ENCODE peak calls at places on chromosomes 13 and 19, in six cellular contexts. One of them, this sample, is unnamed.

GRCh38 chr19:53659292-53659691 is 27.5 kb downstream of the DPRX start:
- DNase-seq in hepatic stellate cell: no peak
- DNase-seq in NCI-H1417: no peak
- DNase-seq in stimulated activated naive CD4-positive, alpha-beta T cell: no peak
- DNase-seq in activated T-cell treated with anti-CD3 and anti-CD28 coated beads, Interleukin-2, amount 50 U/mL, for 72 hours: no peak
- DNase-seq in psoas muscle: no peak
- DNase-seq in this sample: no peak

GRCh38 chr13:74443623-74444022 is 309.4 kb upstream of the KLF12 start:
- DNase-seq in hepatic stellate cell: peak; percentile 30
- DNase-seq in NCI-H1417: no peak
- DNase-seq in stimulated activated naive CD4-positive, alpha-beta T cell: no peak
- DNase-seq in activated T-cell treated with anti-CD3 and anti-CD28 coated beads, Interleukin-2, amount 50 U/mL, for 72 hours: no peak
- DNase-seq in psoas muscle: no peak
- DNase-seq in this sample: no peak

GRCh38 chr19:14004619-14005380 is 1.3 kb downstream of the RFX1 start:
- DNase-seq in hepatic stellate cell: no peak
- DNase-seq in NCI-H1417: no peak
- DNase-seq in stimulated activated naive CD4-positive, alpha-beta T cell: no peak
- DNase-seq in activated T-cell treated with anti-CD3 and anti-CD28 coated beads, Interleukin-2, amount 50 U/mL, for 72 hours: no peak
- DNase-seq in psoas muscle: peak; percentile 58
- DNase-seq in this sample: no peak

GRCh38 chr13:111518161-111518791 is 197.8 kb downstream of the TEX29 start:
- DNase-seq in hepatic stellate cell: no peak
- DNase-seq in NCI-H1417: peak; percentile 62
- DNase-seq in stimulated activated naive CD4-positive, alpha-beta T cell: no peak
- DNase-seq in activated T-cell treated with anti-CD3 and anti-CD28 coated beads, Interleukin-2, amount 50 U/mL, for 72 hours: no peak
- DNase-seq in psoas muscle: no peak
- DNase-seq in this sample: no peak

GRCh38 chr13:107458269-107458668 is 757.1 kb downstream of the LIG4 start:
- DNase-seq in hepatic stellate cell: no peak
- DNase-seq in NCI-H1417: peak; percentile 52
- DNase-seq in stimulated activated naive CD4-positive, alpha-beta T cell: no peak
- DNase-seq in activated T-cell treated with anti-CD3 and anti-CD28 coated beads, Interleukin-2, amount 50 U/mL, for 72 hours: no peak
- DNase-seq in psoas muscle: no peak
- DNase-seq in this sample: no peak

GRCh38 chr19:1424182-1424955 is 13.8 kb upstream of the RPS15 start:
- DNase-seq in hepatic stellate cell: no peak
- DNase-seq in NCI-H1417: peak; percentile 39
- DNase-seq in stimulated activated naive CD4-positive, alpha-beta T cell: no peak
- DNase-seq in activated T-cell treated with anti-CD3 and anti-CD28 coated beads, Interleukin-2, amount 50 U/mL, for 72 hours: no peak
- DNase-seq in psoas muscle: no peak
- DNase-seq in this sample: no peak

GRCh38 chr13:26485288-26485687 is 72.2 kb upstream of the WASF3 start:
- DNase-seq in hepatic stellate cell: no peak
- DNase-seq in NCI-H1417: no peak
- DNase-seq in stimulated activated naive CD4-positive, alpha-beta T cell: no peak
- DNase-seq in activated T-cell treated with anti-CD3 and anti-CD28 coated beads, Interleukin-2, amount 50 U/mL, for 72 hours: no peak
- DNase-seq in psoas muscle: no peak
- DNase-seq in this sample: no peak

GRCh38 chr13:71625694-71626093 is 241.3 kb downstream of the DACH1 start:
- DNase-seq in hepatic stellate cell: no peak
- DNase-seq in NCI-H1417: no peak
- DNase-seq in stimulated activated naive CD4-positive, alpha-beta T cell: no peak
- DNase-seq in activated T-cell treated with anti-CD3 and anti-CD28 coated beads, Interleukin-2, amount 50 U/mL, for 72 hours: no peak
- DNase-seq in psoas muscle: no peak
- DNase-seq in this sample: no peak

GRCh38 chr19:38684078-38684861 is 36.8 kb downstream of the ACTN4 start:
- DNase-seq in hepatic stellate cell: peak; percentile 73
- DNase-seq in NCI-H1417: no peak
- DNase-seq in stimulated activated naive CD4-positive, alpha-beta T cell: no peak
- DNase-seq in activated T-cell treated with anti-CD3 and anti-CD28 coated beads, Interleukin-2, amount 50 U/mL, for 72 hours: peak; percentile 51
- DNase-seq in psoas muscle: peak; percentile 80
- DNase-seq in this sample: no peak

GRCh38 chr13:20127563-20128458 is 33.0 kb downstream of the GJA3 start:
- DNase-seq in hepatic stellate cell: peak; percentile 61
- DNase-seq in NCI-H1417: no peak
- DNase-seq in stimulated activated naive CD4-positive, alpha-beta T cell: peak; percentile 20
- DNase-seq in activated T-cell treated with anti-CD3 and anti-CD28 coated beads, Interleukin-2, amount 50 U/mL, for 72 hours: peak; percentile 65
- DNase-seq in psoas muscle: peak; percentile 72
- DNase-seq in this sample: peak; percentile 49

GRCh38 chr19:47275866-47276461 is 1.3 kb downstream of the INAFM1 start:
- DNase-seq in hepatic stellate cell: peak; percentile 55
- DNase-seq in NCI-H1417: peak; percentile 33
- DNase-seq in stimulated activated naive CD4-positive, alpha-beta T cell: no peak
- DNase-seq in activated T-cell treated with anti-CD3 and anti-CD28 coated beads, Interleukin-2, amount 50 U/mL, for 72 hours: no peak
- DNase-seq in psoas muscle: peak; percentile 77
- DNase-seq in this sample: no peak

GRCh38 chr19:45191324-45191845 is 12.8 kb downstream of the BLOC1S3 start:
- DNase-seq in hepatic stellate cell: no peak
- DNase-seq in NCI-H1417: no peak
- DNase-seq in stimulated activated naive CD4-positive, alpha-beta T cell: no peak
- DNase-seq in activated T-cell treated with anti-CD3 and anti-CD28 coated beads, Interleukin-2, amount 50 U/mL, for 72 hours: no peak
- DNase-seq in psoas muscle: no peak
- DNase-seq in this sample: no peak

GRCh38 chr13:30810261-30810701 is 74.9 kb downstream of the ALOX5AP start:
- DNase-seq in hepatic stellate cell: no peak
- DNase-seq in NCI-H1417: no peak
- DNase-seq in stimulated activated naive CD4-positive, alpha-beta T cell: no peak
- DNase-seq in activated T-cell treated with anti-CD3 and anti-CD28 coated beads, Interleukin-2, amount 50 U/mL, for 72 hours: no peak
- DNase-seq in psoas muscle: no peak
- DNase-seq in this sample: no peak

GRCh38 chr13:38053896-38054295 is 184.3 kb upstream of the TRPC4 start:
- DNase-seq in hepatic stellate cell: no peak
- DNase-seq in NCI-H1417: no peak
- DNase-seq in stimulated activated naive CD4-positive, alpha-beta T cell: no peak
- DNase-seq in activated T-cell treated with anti-CD3 and anti-CD28 coated beads, Interleukin-2, amount 50 U/mL, for 72 hours: no peak
- DNase-seq in psoas muscle: no peak
- DNase-seq in this sample: no peak

GRCh38 chr19:42092350-42092749 is 16.4 kb downstream of the ZNF574 start:
- DNase-seq in hepatic stellate cell: no peak
- DNase-seq in NCI-H1417: peak; percentile 43
- DNase-seq in stimulated activated naive CD4-positive, alpha-beta T cell: no peak
- DNase-seq in activated T-cell treated with anti-CD3 and anti-CD28 coated beads, Interleukin-2, amount 50 U/mL, for 72 hours: peak; percentile 59
- DNase-seq in psoas muscle: no peak
- DNase-seq in this sample: no peak

GRCh38 chr13:62512194-62513141 is 1096.8 kb upstream of the PCDH20 start:
- DNase-seq in hepatic stellate cell: peak; percentile 0
- DNase-seq in NCI-H1417: no peak
- DNase-seq in stimulated activated naive CD4-positive, alpha-beta T cell: no peak
- DNase-seq in activated T-cell treated with anti-CD3 and anti-CD28 coated beads, Interleukin-2, amount 50 U/mL, for 72 hours: peak; percentile 3
- DNase-seq in psoas muscle: no peak
- DNase-seq in this sample: no peak

This sample was measured in natural killer cell.